ENCODE peak calls at places on chromosomes 13 and 19, in seven cellular contexts. Z, A, L, F, H, T and N are unnamed samples.

GRCh38 chr13:23696610-23697009 is 126.4 kb downstream of the TNFRSF19 start:
- DNase-seq in Z (peak), A (no peak), L (no peak), F (no peak), H (no peak), T (no peak), N (no peak)

GRCh38 chr13:47076536-47076935 is 179.7 kb upstream of the HTR2A start:
- DNase-seq in Z (peak), A (no peak), L (no peak), F (no peak), H (no peak), T (no peak), N (no peak)

GRCh38 chr13:79810671-79811070 is 329.7 kb downstream of the NDFIP2 start:
- DNase-seq in Z (peak), A (no peak), L (peak), F (no peak), H (no peak), T (no peak), N (no peak)

GRCh38 chr19:3605770-3606169 is 905 bp downstream of the TBXA2R start:
- DNase-seq in Z (no peak), A (no peak), L (no peak), F (no peak), H (no peak), T (no peak), N (no peak)

GRCh38 chr13:63586467-63586866 is 2170.8 kb upstream of the PCDH20 start:
- DNase-seq in Z (no peak), A (no peak), L (no peak), F (no peak), H (no peak), T (no peak), N (no peak)

GRCh38 chr13:113616991-113617749 is 32.6 kb downstream of the TFDP1 start:
- DNase-seq in Z (peak), A (no peak), L (no peak), F (no peak), H (no peak), T (peak), N (no peak)

GRCh38 chr13:103788061-103788652 is 721.9 kb upstream of the SLC10A2 start:
- DNase-seq in Z (no peak), A (no peak), L (peak), F (no peak), H (no peak), T (no peak), N (no peak)

GRCh38 chr19:18696023-18696422 is 12.5 kb downstream of the CRTC1 start:
- DNase-seq in Z (no peak), A (no peak), L (no peak), F (no peak), H (no peak), T (no peak), N (no peak)

GRCh38 chr13:40330950-40331349 is 335.5 kb downstream of the FOXO1 start:
- DNase-seq in Z (no peak), A (peak), L (no peak), F (no peak), H (no peak), T (no peak), N (no peak)

GRCh38 chr19:19575411-19575810 is 37.3 kb downstream of the CILP2 start:
- DNase-seq in Z (no peak), A (no peak), L (no peak), F (no peak), H (no peak), T (no peak), N (no peak)

GRCh38 chr13:113820813-113821651 is 42.8 kb downstream of the GAS6 start:
- DNase-seq in Z (peak), A (peak), L (peak), F (peak), H (peak), T (peak), N (no peak)

GRCh38 chr19:3544742-3545668 is 6.0 kb downstream of the TEKTIP1 start:
- DNase-seq in Z (peak), A (peak), L (peak), F (peak), H (peak), T (peak), N (peak)

GRCh38 chr19:10452726-10453620 is 32.6 kb downstream of the PDE4A start:
- DNase-seq in Z (no peak), A (no peak), L (no peak), F (no peak), H (no peak), T (no peak), N (no peak)

GRCh38 chr19:2923510-2923909 is 21.3 kb downstream of the ZNF77 start:
- DNase-seq in Z (peak), A (peak), L (no peak), F (no peak), H (no peak), T (no peak), N (peak)

GRCh38 chr13:81153478-81153877 is 812.6 kb upstream of the SPRY2 start:
- DNase-seq in Z (no peak), A (no peak), L (no peak), F (no peak), H (no peak), T (no peak), N (no peak)

GRCh38 chr13:33466262-33466661 is 180.7 kb upstream of the STARD13 start:
- DNase-seq in Z (no peak), A (no peak), L (peak), F (no peak), H (no peak), T (no peak), N (no peak)

GRCh38 chr13:19672990-19673389 is 39.5 kb downstream of the MPHOSPH8 start:
- DNase-seq in Z (no peak), A (no peak), L (no peak), F (no peak), H (no peak), T (no peak), N (no peak)

GRCh38 chr13:19664481-19665230 is 31.2 kb downstream of the MPHOSPH8 start:
- DNase-seq in Z (no peak), A (no peak), L (no peak), F (no peak), H (no peak), T (no peak), N (no peak)

GRCh38 chr13:19665427-19665859 is 32.0 kb downstream of the MPHOSPH8 start:
- DNase-seq in Z (no peak), A (no peak), L (no peak), F (no peak), H (no peak), T (no peak), N (no peak)

GRCh38 chr13:19670147-19670546 is 36.7 kb downstream of the MPHOSPH8 start:
- DNase-seq in Z (no peak), A (no peak), L (no peak), F (no peak), H (no peak), T (no peak), N (no peak)

DNA sequence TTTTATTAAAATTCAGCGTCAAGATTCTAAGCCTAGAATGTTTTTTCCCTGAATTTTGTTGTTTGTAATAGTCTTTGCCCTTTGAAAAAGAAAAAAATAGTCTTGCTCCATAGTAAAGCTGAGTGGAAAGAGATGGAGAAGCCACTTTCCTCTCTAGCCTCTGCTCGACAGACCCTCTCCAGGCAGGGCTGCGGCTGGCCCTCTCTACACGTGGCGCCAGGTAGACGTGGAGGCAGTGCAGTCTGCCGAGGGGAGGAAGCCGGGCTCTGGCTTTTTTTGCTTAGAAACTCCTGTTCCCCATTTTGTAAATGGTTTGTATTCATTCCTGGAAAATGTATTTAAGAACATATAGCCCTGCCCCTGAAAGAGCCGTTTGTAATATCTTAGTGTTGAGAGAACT is 35.3 kb downstream of the MPHOSPH8 start:
- DNase-seq in Z (no peak), A (no peak), L (no peak), F (no peak), H (no peak), T (no peak), N (no peak)
- TF ChIP-seq POLR2A in Z (no peak), A (no peak), L (no peak), F (no peak), H (no peak), T (no peak), N (no peak)

GRCh38 chr19:34994643-34995471 is 5.3 kb upstream of the GRAMD1A start:
- DNase-seq in Z (no peak), A (peak), L (peak), F (no peak), H (peak), T (no peak), N (peak)
- H3K27ac ChIP-seq in Z (no peak), A (peak), L (peak), F (peak), H (peak), T (peak), N (peak)

GRCh38 chr19:35781650-35782049 is 6.3 kb downstream of the ARHGAP33 start:
- DNase-seq in Z (no peak), A (no peak), L (no peak), F (no peak), H (no peak), T (no peak), N (no peak)

GRCh38 chr19:35784401-35785086 is 9.2 kb downstream of the ARHGAP33 start:
- DNase-seq in Z (no peak), A (no peak), L (no peak), F (no peak), H (no peak), T (no peak), N (no peak)

GRCh38 chr19:35785087-35785627 is 9.8 kb downstream of the ARHGAP33 start:
- DNase-seq in Z (no peak), A (no peak), L (no peak), F (no peak), H (no peak), T (no peak), N (no peak)

GRCh38 chr19:35782589-35782988 is 7.2 kb downstream of the ARHGAP33 start:
- DNase-seq in Z (no peak), A (no peak), L (no peak), F (no peak), H (no peak), T (no peak), N (no peak)

GRCh38 chr19:35783469-35784400 is 8.4 kb downstream of the ARHGAP33 start:
- DNase-seq in Z (no peak), A (no peak), L (no peak), F (no peak), H (no peak), T (no peak), N (no peak)
- TF ChIP-seq CTCF in Z (no peak), A (no peak), L (no peak), F (no peak), H (no peak), T (no peak), N (no peak)

GRCh38 chr13:41897126-41897525 is 63.8 kb downstream of the VWA8 start:
- DNase-seq in Z (peak), A (no peak), L (no peak), F (no peak), H (no peak), T (no peak), N (no peak)

GRCh38 chr13:41905600-41906254 is 55.2 kb downstream of the VWA8 start:
- DNase-seq in Z (peak), A (no peak), L (peak), F (no peak), H (no peak), T (no peak), N (no peak)

DNA sequence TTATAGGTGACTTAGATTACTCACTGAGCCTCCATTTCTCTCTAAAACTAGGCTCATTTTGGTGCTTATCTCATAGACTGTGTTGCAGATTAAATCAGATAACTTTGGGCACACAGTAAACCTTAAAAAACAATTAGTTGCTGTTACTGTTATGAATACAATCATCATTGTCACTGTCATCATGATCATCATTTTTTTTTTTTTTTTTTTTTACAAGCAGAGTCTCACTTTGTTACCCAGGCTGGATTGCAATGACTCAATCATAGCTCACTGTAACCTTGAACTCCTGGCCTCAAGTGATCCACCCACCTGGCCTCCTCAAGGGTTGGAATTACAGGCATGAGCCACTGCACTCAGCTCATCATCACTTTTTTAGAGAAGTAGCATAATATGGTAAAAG is 60.0 kb downstream of the VWA8 start:
- DNase-seq in Z (peak), A (no peak), L (no peak), F (no peak), H (no peak), T (no peak), N (no peak)
- TF ChIP-seq POLR2A in Z (no peak), A (no peak), L (no peak), F (no peak), H (no peak), T (no peak), N (no peak)

GRCh38 chr19:13925990-13926389 is 12.2 kb downstream of the PODNL1 start:
- DNase-seq in Z (no peak), A (no peak), L (no peak), F (no peak), H (no peak), T (no peak), N (no peak)
- H3K27ac ChIP-seq in Z (no peak), A (no peak), L (no peak), F (no peak), H (no peak), T (no peak), N (no peak)